ENCODE peak calls at places on chromosomes 12 and 14, in nine cellular contexts. T is prostate gland, N is HepG2, H is HCT116, G is transverse colon, K is stomach, E is GM12891, W is sigmoid colon, O is breast epithelium. J is an unnamed sample.

GRCh38 chr14:53525608-53526007 is 372.5 kb upstream of the DDHD1 start:
- DNase-seq in T (no peak), N (no peak), H (no peak), G (no peak), K (no peak), E (no peak), W (no peak), O (no peak), J (no peak)

GRCh38 chr12:21656931-21657335 is 709 bp downstream of the LDHB start:
- DNase-seq in T (peak; percentile 35), N (no peak), H (peak; percentile 6), G (peak; percentile 42), K (peak; percentile 43), E (no peak), W (peak; percentile 71), O (no peak), J (no peak)

GRCh38 chr12:92476844-92477243 is 225.9 kb upstream of the PLEKHG7 start:
- DNase-seq in T (no peak), N (no peak), H (no peak), G (no peak), K (no peak), E (no peak), W (no peak), O (no peak), J (no peak)

GRCh38 chr14:59482471-59483331 is 1.5 kb downstream of the L3HYPDH start:
- DNase-seq in T (peak; percentile 12), N (peak; percentile 58), H (peak; percentile 60), G (peak; percentile 20), K (no peak), E (no peak), W (no peak), O (peak; percentile 18), J (no peak)

GRCh38 chr14:51395361-51395849 is 155.4 kb downstream of the TMX1 start:
- DNase-seq in T (peak; percentile 80), N (no peak), H (no peak), G (peak; percentile 25), K (no peak), E (no peak), W (peak; percentile 82), O (peak; percentile 80), J (no peak)

GRCh38 chr14:58501214-58501816 is 73.8 kb downstream of the KIAA0586 start:
- DNase-seq in T (no peak), N (peak; percentile 54), H (peak; percentile 54), G (no peak), K (no peak), E (no peak), W (no peak), O (no peak), J (no peak)

GRCh38 chr14:94764573-94764972 is 5.3 kb downstream of the GSC start:
- DNase-seq in T (no peak), N (no peak), H (no peak), G (no peak), K (no peak), E (no peak), W (no peak), O (no peak), J (no peak)

GRCh38 chr14:88592016-88592415 is 29.2 kb downstream of the ZC3H14 start:
- DNase-seq in T (no peak), N (no peak), H (no peak), G (no peak), K (no peak), E (no peak), W (no peak), O (no peak), J (no peak)

GRCh38 chr12:112148031-112148513 is 22.7 kb downstream of the TRAFD1 start:
- DNase-seq in T (no peak), N (no peak), H (no peak), G (no peak), K (peak; percentile 7), E (no peak), W (no peak), O (no peak), J (no peak)

GRCh38 chr12:94266796-94267529 is 118.6 kb downstream of the PLXNC1 start:
- DNase-seq in T (no peak), N (no peak), H (no peak), G (no peak), K (no peak), E (no peak), W (no peak), O (no peak), J (no peak)

GRCh38 chr12:59122784-59123183 is 202.5 kb upstream of the LRIG3 start:
- DNase-seq in T (no peak), N (no peak), H (no peak), G (no peak), K (no peak), E (no peak), W (no peak), O (no peak), J (no peak)

GRCh38 chr12:13505224-13505623 is 308.7 kb downstream of the EMP1 start:
- DNase-seq in T (no peak), N (no peak), H (no peak), G (no peak), K (no peak), E (no peak), W (no peak), O (no peak), J (no peak)

GRCh38 chr14:75886661-75887348 is 95.0 kb downstream of the TGFB3 start:
- DNase-seq in T (no peak), N (no peak), H (no peak), G (no peak), K (no peak), E (no peak), W (no peak), O (no peak), J (no peak)

GRCh38 chr12:2666846-2667245 is 127.9 kb upstream of the FKBP4 start:
- DNase-seq in T (no peak), N (no peak), H (no peak), G (no peak), K (no peak), E (no peak), W (peak; percentile 12), O (no peak), J (no peak)

GRCh38 chr12:27176765-27177164 is 67.3 kb upstream of the STK38L start:
- DNase-seq in T (no peak), N (no peak), H (no peak), G (no peak), K (no peak), E (no peak), W (no peak), O (no peak), J (no peak)

GRCh38 chr12:20868277-20868676 is 57.8 kb downstream of the SLCO1B3 start:
- DNase-seq in T (no peak), N (no peak), H (no peak), G (no peak), K (no peak), E (no peak), W (no peak), O (no peak), J (no peak)

DNA sequence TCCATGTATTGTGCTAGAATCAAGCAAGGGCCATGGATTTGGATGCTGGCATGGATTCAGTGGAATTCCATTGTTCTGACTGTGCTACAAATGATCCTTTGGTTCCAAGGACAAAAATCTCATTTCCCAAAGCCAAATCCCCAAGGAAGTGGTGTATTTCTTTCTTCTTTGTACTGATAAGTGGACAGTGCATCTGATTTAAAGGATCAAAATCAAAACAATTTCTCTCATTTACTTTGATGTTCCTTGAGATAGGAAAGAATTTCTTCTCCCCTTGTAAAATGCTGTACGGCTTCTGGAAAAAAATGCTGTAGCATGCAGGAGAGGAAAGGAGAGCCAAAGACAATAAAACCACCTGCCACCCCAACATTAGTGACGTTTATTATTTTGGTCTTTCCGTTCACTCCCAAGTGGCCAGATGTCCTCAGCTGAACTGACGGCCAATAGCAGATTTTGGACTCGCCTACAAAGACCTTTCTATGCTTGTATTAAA is 185.7 kb downstream of the PRKD1 start:
- DNase-seq in T (no peak), N (no peak), H (no peak), G (no peak), K (no peak), E (no peak), W (no peak), O (no peak), J (no peak)
- TF ChIP-seq POLR2AphosphoS5 in T (peak; percentile 70), N (no peak), H (no peak), G (no peak), K (no peak), E (no peak), W (peak; percentile 43), O (peak; percentile 36), J (no peak)

DNA sequence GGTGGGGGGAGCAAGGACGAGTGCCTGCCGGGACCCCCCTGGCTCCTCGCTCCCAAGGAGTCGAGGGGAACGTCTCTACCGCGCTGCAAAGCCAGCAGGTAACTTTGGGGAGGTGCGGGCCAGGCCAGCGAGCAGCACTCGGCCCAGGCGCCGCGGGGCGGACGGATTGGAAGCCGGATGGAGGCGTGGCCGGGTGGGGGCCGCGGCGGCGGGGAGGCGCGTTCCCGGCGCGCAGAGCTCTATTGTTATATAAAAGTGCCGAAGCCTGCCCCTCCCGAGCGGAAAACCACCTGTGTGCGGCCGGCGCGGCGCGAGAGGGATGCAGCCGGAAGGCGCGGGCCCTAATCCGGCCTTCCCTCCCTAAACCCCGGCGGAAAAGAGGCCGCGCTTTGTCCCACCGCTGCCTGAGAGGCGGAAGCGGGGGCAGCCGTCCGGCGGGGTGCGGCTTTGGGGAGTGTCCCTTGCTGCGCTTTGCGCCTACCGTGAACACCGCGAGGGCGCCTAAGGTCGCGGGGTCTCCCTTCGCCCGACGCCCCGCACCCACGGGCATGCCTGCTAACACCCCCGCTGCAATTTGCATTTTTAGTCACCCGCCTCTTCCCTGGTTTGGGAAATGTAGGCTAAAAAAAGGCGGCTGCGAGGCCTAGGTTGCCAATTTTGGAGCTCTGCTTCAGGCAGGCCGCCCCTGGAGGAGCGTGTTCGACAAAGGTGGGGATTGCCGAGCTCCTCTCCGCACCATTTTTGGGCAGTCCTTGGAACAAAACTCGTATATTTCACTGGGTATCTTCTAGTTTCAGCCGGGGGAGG is 1.7 kb upstream of the DUSP6 start:
- DNase-seq in T (peak; percentile 77), N (peak; percentile 85), H (peak; percentile 73), G (peak; percentile 90), K (peak; percentile 86), E (peak; percentile 39), W (peak; percentile 87), O (peak; percentile 80), J (peak; percentile 40)
- TF ChIP-seq POLR2A in T (peak; percentile 19), N (no peak), H (peak; percentile 57), G (peak; percentile 85), K (no peak), E (no peak), W (no peak), O (no peak), J (no peak)

DNA sequence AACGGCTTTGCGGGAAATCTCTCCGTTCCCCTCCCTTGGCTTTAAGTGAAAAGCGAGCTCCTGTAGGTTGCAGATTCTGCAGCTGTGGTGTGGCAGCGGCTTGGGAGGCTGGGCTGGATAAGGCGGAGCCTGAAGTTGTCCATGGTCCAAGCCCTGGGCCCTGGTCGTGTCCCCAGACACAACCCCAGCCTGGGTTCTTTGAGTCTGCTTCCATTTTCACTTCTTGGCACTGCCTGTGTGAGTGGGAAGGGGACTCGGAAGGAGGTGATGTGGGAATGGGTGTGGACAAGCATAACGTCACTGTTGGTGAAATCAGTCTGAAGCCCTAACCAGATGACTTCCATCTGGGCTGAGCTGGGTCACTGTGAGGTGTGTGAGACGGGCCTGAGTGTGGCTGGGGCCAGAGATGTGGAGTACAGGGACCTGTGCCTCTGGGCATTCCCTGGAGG is 43.0 kb upstream of the CTDSP2 start:
- DNase-seq in T (no peak), N (no peak), H (no peak), G (peak; percentile 71), K (no peak), E (no peak), W (peak; percentile 91), O (no peak), J (no peak)
- TF ChIP-seq POLR2AphosphoS5 in T (peak; percentile 38), N (no peak), H (no peak), G (peak; percentile 78), K (peak; percentile 89), E (no peak), W (peak; percentile 72), O (peak; percentile 67), J (no peak)

GRCh38 chr12:6493580-6494350 is at the start of gene NCAPD2:
- DNase-seq in T (peak; percentile 95), N (peak; percentile 94), H (peak; percentile 91), G (peak; percentile 96), K (peak; percentile 95), E (peak; percentile 82), W (peak; percentile 98), O (peak; percentile 95), J (peak; percentile 85)
- TF ChIP-seq POLR2A in T (peak; percentile 28), N (peak; percentile 68), H (peak; percentile 27), G (peak; percentile 6), K (no peak), E (peak; percentile 71), W (no peak), O (no peak), J (peak; percentile 77)

J was measured in GM12892.